ENCODE peak calls at places on chromosomes 6 and 20, in five cellular contexts. B, Q, V, P and K are unnamed samples.

GRCh38 chr6:46655803-46656202 is 3.0 kb downstream of the SLC25A27 start:
- DNase-seq in P (no peak), B (no peak), V (no peak), Q (no peak), K (no peak)

GRCh38 chr6:24667378-24667803 is 514 bp downstream of the ACOT13 start:
- DNase-seq in P (no peak), V (no peak), B (no peak), Q (no peak), K (no peak)

GRCh38 chr6:20440291-20440690 is 38.6 kb downstream of the E2F3 start:
- DNase-seq in Q (no peak), P (no peak), B (no peak), V (no peak), K (no peak)

GRCh38 chr6:21158149-21158548 is 435.4 kb upstream of the SOX4 start:
- DNase-seq in V (no peak), P (no peak), Q (no peak), B (no peak), K (no peak)

GRCh38 chr6:167208819-167209576 is 51.2 kb upstream of the GPR31 start:
- DNase-seq in P (no peak), V (no peak), B (no peak), Q (no peak), K (no peak)

GRCh38 chr20:50921055-50921454 is 10.2 kb downstream of the ADNP start:
- DNase-seq in P (no peak), Q (no peak), V (no peak), B (no peak), K (no peak)

GRCh38 chr6:118770112-118770788 is 118.9 kb upstream of the CEP85L start:
- DNase-seq in V (peak), P (no peak), B (no peak), Q (no peak), K (no peak)

GRCh38 chr6:105601541-105602174 is 198.8 kb upstream of the PREP start:
- DNase-seq in B (peak), P (peak), V (no peak), Q (peak), K (peak)

GRCh38 chr20:10541668-10542411 is 106.7 kb downstream of the SLX4IP start:
- DNase-seq in V (no peak), Q (no peak), P (no peak), B (no peak), K (no peak)

GRCh38 chr6:138837246-138837645 is 41.4 kb downstream of the ECT2L start:
- DNase-seq in Q (no peak), B (no peak), P (no peak), V (no peak), K (no peak)

GRCh38 chr6:119566546-119567263 is 217.1 kb upstream of the MAN1A1 start:
- DNase-seq in Q (no peak), P (no peak), V (no peak), B (no peak), K (peak)